ENCODE peak calls at places on chromosome 19, in four cellular contexts. Y is A549, B is breast epithelium, Q is small intestine. W is an unnamed sample.

GRCh38 chr19:48029431-48029830 is 14.4 kb downstream of the CABP5 start:
- DNase-seq in Y (no peak), B (no peak), Q (no peak), W (no peak)

GRCh38 chr19:8459520-8460260 is 14.9 kb downstream of the HNRNPM start:
- DNase-seq in Y (peak), B (no peak), Q (no peak), W (no peak)

GRCh38 chr19:22622020-22622419 is 12.1 kb upstream of the ZNF492 start:
- DNase-seq in Y (no peak), B (no peak), Q (no peak), W (no peak)

GRCh38 chr19:13100031-13100588 is 2.5 kb downstream of the LYL1 start:
- DNase-seq in Y (peak), B (no peak), Q (no peak), W (no peak)

GRCh38 chr19:43725468-43725867 is 9.6 kb downstream of the IRGC start:
- DNase-seq in Y (no peak), B (no peak), Q (no peak), W (no peak)

GRCh38 chr19:56841194-56841546 is 644 bp upstream of the PEG3 start:
- DNase-seq in Y (no peak), B (no peak), Q (no peak), W (no peak)

GRCh38 chr19:49331616-49332055 is 3.6 kb upstream of the CD37 start:
- DNase-seq in Y (peak), B (no peak), Q (peak), W (no peak)

GRCh38 chr19:50906217-50906616 is 5.0 kb downstream of the KLK4 start:
- DNase-seq in Y (peak), B (no peak), Q (peak), W (no peak)

GRCh38 chr19:40502081-40502480 is 35.3 kb downstream of the SPTBN4 start:
- DNase-seq in Y (no peak), B (no peak), Q (no peak), W (no peak)

GRCh38 chr19:17576758-17577532 is 21.5 kb downstream of the COLGALT1 start:
- DNase-seq in Y (peak), B (peak), Q (peak), W (no peak)

GRCh38 chr19:39928357-39928725 is 6.1 kb downstream of the FCGBP start:
- DNase-seq in Y (no peak), B (no peak), Q (no peak), W (no peak)

GRCh38 chr19:7993560-7993959 is 11.9 kb downstream of the ELAVL1 start:
- DNase-seq in Y (no peak), B (no peak), Q (no peak), W (peak)

GRCh38 chr19:51407631-51408131 is 9.8 kb downstream of the SIGLEC10 start:
- DNase-seq in Y (peak), B (no peak), Q (peak), W (no peak)

GRCh38 chr19:31064486-31064885 is 284.8 kb downstream of the TSHZ3 start:
- DNase-seq in Y (no peak), B (no peak), Q (no peak), W (no peak)

GRCh38 chr19:16042533-16043085 is 33.7 kb upstream of the TPM4 start:
- DNase-seq in Y (no peak), B (no peak), Q (no peak), W (no peak)

GRCh38 chr19:39725995-39726394 is 11.8 kb downstream of the CLC start:
- DNase-seq in Y (no peak), B (no peak), Q (no peak), W (no peak)

GRCh38 chr19:18961767-18962423 is 20.9 kb upstream of the HOMER3 start:
- DNase-seq in Y (no peak), B (no peak), Q (no peak), W (no peak)

GRCh38 chr19:50549927-50550593 is 18.2 kb downstream of the LRRC4B start:
- DNase-seq in Y (no peak), B (no peak), Q (no peak), W (no peak)

GRCh38 chr19:46824887-46825730 is 25.5 kb downstream of the AP2S1 start:
- DNase-seq in Y (peak), B (no peak), Q (no peak), W (no peak)

GRCh38 chr19:45059258-45059965 is 16.9 kb downstream of the ZNF296 start:
- DNase-seq in Y (peak), B (peak), Q (peak), W (peak)

GRCh38 chr19:2478324-2478755 is 2.4 kb downstream of the GADD45B start:
- DNase-seq in Y (peak), B (peak), Q (peak), W (peak)

GRCh38 chr19:35553385-35554000 is 8.1 kb downstream of the TMEM147 start:
- DNase-seq in Y (no peak), B (no peak), Q (no peak), W (no peak)

GRCh38 chr19:24159707-24160106 is 72.7 kb downstream of the ZNF254 start:
- DNase-seq in Y (peak), B (no peak), Q (peak), W (no peak)

GRCh38 chr19:2332341-2333026 is 4.0 kb downstream of the SPPL2B start:
- DNase-seq in Y (no peak), B (no peak), Q (peak), W (no peak)

GRCh38 chr19:5387472-5387871 is 46.9 kb upstream of the PTPRS start:
- DNase-seq in Y (no peak), B (no peak), Q (no peak), W (no peak)

GRCh38 chr19:1080360-1081161 is 13.6 kb downstream of the ARHGAP45 start:
- DNase-seq in Y (no peak), B (no peak), Q (no peak), W (no peak)

GRCh38 chr19:40193587-40193849 is 2.3 kb downstream of the MAP3K10 start:
- DNase-seq in Y (no peak), B (no peak), Q (no peak), W (no peak)

GRCh38 chr19:57642396-57643046 is 9.6 kb downstream of the ZNF211 start:
- DNase-seq in Y (no peak), B (no peak), Q (no peak), W (no peak)

GRCh38 chr19:54204767-54205468 is 4.3 kb downstream of the RPS9 start:
- DNase-seq in Y (no peak), B (no peak), Q (no peak), W (no peak)

GRCh38 chr19:54206030-54206830 is 5.6 kb downstream of the RPS9 start:
- DNase-seq in Y (no peak), B (no peak), Q (no peak), W (no peak)

GRCh38 chr19:54201172-54201701 is 579 bp downstream of the RPS9 start:
- DNase-seq in Y (no peak), B (no peak), Q (no peak), W (no peak)

GRCh38 chr19:54201980-54202379 is 1.3 kb downstream of the RPS9 start:
- DNase-seq in Y (no peak), B (no peak), Q (no peak), W (no peak)

GRCh38 chr19:54203151-54203611 is 2.5 kb downstream of the RPS9 start:
- DNase-seq in Y (peak), B (no peak), Q (peak), W (no peak)
- H3K27ac ChIP-seq in Y (peak), B (no peak), Q (peak), W (peak)

GRCh38 chr19:38318595-38319142 is 976 bp upstream of the KCNK6 start:
- DNase-seq in Y (no peak), B (no peak), Q (no peak), W (no peak)
- H3K27ac ChIP-seq in Y (no peak), B (no peak), Q (no peak), W (no peak)

DNA sequence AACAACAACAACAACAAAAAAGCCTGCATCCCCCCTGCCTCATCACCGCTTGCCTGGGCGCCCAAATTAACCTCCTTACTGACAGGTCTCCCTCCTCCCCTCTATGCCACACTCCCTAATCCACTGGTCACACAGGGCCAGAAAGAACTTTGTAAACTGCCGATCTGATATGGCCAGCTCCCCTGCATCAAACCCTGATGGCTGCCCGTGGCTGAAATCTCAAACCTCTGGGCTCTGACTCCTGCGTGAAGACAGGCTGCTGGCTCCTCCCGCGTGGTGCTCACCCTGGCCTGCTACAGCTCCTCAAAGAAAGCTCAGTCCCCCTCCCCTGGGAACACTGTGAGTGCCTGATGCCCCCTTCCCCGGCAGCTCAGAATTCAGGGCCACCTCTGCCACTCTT is 7.6 kb downstream of the ISOC2 start:
- DNase-seq in Y (no peak), B (no peak), Q (no peak), W (no peak)
- H3K27ac ChIP-seq in Y (no peak), B (no peak), Q (no peak), W (no peak)

DNA sequence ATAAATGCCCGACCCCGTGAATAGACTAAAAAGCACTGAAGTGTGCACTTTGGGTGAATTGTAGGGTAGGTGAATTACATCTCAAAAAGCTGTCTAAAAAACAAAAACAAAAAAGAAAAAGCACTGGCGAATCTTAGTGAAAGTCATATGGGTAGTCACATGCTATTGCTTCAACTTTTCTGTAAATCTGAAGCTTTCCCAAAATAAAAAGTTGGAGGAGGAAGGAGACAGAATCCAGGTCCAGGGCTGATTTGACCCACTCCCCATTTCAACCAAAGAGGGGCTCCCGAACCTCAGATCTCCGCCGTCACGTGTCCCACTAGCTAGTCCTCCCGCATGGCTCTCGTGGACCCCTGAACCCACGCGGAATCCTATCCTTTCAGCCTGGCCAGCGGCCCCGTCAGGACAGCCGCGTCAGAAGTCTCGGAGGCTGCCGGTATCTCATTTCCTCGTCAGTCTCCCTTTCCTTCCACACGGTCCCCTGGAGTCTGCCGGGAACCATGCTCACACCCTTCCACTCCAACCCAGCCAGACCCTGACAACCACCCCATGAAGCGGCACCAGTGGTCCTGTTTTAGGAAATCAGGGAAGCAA is 6.1 kb downstream of the PPP1R12C start:
- DNase-seq in Y (no peak), B (no peak), Q (no peak), W (no peak)
- H3K27ac ChIP-seq in Y (no peak), B (peak), Q (no peak), W (peak)

GRCh38 chr19:32971715-32972540 is at the start of the genes CEP89 and FAAP24:
- DNase-seq in Y (peak), B (peak), Q (peak), W (peak)

GRCh38 chr19:32976223-32976805 is 4.3 kb downstream of the FAAP24 start:
- DNase-seq in Y (peak), B (peak), Q (peak), W (no peak)

DNA sequence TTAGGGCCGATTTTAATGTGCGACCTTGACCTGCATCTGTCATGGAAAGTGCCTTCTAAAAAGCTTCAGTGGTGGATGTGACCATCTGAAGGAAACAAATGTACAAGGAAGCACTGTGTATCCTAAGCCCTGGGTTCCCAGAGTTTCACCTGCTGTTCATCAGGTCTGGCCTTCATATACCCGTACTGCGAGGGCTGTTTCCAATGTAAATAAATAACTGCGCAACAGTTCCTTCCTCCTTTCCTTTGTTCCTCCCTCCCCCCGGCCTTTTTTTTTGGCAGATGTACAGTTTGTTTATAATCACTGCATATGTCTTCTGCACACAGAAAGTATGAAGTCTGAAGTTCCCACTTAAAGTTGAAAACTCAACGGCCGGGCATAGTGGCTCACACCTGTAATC is 5.2 kb downstream of the FAAP24 start:
- DNase-seq in Y (peak), B (no peak), Q (peak), W (no peak)
- H3K27ac ChIP-seq in Y (peak), B (peak), Q (peak), W (no peak)

DNA sequence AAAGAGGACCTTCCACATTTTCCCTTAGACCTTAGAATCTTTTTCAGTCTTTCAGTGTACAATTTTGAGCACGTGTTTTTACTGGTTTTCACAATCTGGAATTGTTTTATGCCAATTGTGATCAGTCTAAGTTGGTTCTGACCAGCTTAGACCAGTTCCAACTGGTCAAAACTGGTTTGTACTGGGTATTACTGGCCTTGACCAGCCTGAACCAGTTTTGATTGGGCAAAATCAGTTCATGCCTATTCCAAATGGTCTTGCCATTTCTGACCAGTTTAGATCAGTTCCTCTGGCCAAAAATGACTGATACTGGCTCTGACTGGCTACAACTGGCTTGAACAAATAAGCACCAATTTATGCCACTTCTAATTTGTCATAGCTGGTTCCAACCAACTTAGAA is 36.4 kb downstream of the ZNF585A start:
- DNase-seq in Y (no peak), B (no peak), Q (no peak), W (no peak)
- H3K27ac ChIP-seq in Y (no peak), B (no peak), Q (no peak), W (no peak)